ENCODE peak calls at places on chromosomes 2 and 18, in seven cellular contexts. B, W, G, M, E, Z and C are unnamed samples. For H3K9me3, the result is how much of the 10 kb centered on the place peaks cover.

GRCh38 chr18:44852818-44853217 is 172.1 kb downstream of the SETBP1 start:
- DNase-seq in G (no peak), Z (peak), B (peak), W (no peak), E (no peak), M (no peak), C (no peak)

GRCh38 chr2:237280235-237280634 is 133.7 kb downstream of the COL6A3 start:
- DNase-seq in Z (no peak), E (peak), W (no peak), M (no peak), G (no peak), B (no peak), C (no peak)

GRCh38 chr2:15655123-15655887 is 63.6 kb downstream of the DDX1 start:
- DNase-seq in G (no peak), B (no peak), Z (no peak), E (no peak), M (no peak), W (no peak), C (no peak)

GRCh38 chr2:190126758-190127157 is 64.2 kb upstream of the MSTN start:
- DNase-seq in W (no peak), E (peak), B (no peak), Z (no peak), G (no peak), M (no peak), C (no peak)

GRCh38 chr2:135245055-135245454 is 193.0 kb downstream of the RAB3GAP1 start:
- DNase-seq in W (no peak), G (no peak), B (no peak), E (peak), M (no peak), Z (no peak), C (no peak)

GRCh38 chr2:166372046-166372445 is 3.7 kb downstream of the SCN9A start:
- DNase-seq in G (no peak), M (no peak), W (no peak), E (no peak), Z (no peak), B (no peak), C (no peak)

GRCh38 chr2:101754613-101755012 is 57.1 kb downstream of the MAP4K4 start:
- DNase-seq in Z (no peak), M (no peak), B (no peak), E (peak), W (no peak), G (no peak), C (no peak)

GRCh38 chr18:60599267-60599666 is 226.7 kb upstream of the MC4R start:
- DNase-seq in W (no peak), M (no peak), E (no peak), G (no peak), Z (no peak), B (no peak), C (no peak)

GRCh38 chr2:128605421-128605820 is 286.8 kb upstream of the HS6ST1 start:
- DNase-seq in E (no peak), B (no peak), G (no peak), W (peak), Z (peak), M (no peak), C (no peak)

GRCh38 chr2:191319181-191319580 is 74.0 kb downstream of the MYO1B start:
- DNase-seq in M (no peak), Z (no peak), W (no peak), E (no peak), G (no peak), B (no peak), C (no peak)

GRCh38 chr2:70472256-70472905 is 81.2 kb downstream of the TGFA start:
- DNase-seq in B (no peak), W (no peak), M (no peak), Z (no peak), G (no peak), E (peak), C (no peak)

GRCh38 chr2:236934166-236934565 is 151.5 kb upstream of the COPS8 start:
- DNase-seq in E (no peak), W (no peak), Z (no peak), G (no peak), B (no peak), M (no peak), C (no peak)

GRCh38 chr2:8346706-8347430 is 335.0 kb upstream of the ID2 start:
- DNase-seq in B (no peak), M (no peak), E (no peak), W (no peak), G (no peak), Z (no peak), C (no peak)

GRCh38 chr2:104465978-104466377 is 387.9 kb upstream of the POU3F3 start:
- DNase-seq in B (no peak), Z (no peak), W (no peak), M (no peak), E (no peak), G (no peak), C (no peak)

GRCh38 chr2:53907582-53907981 is 47.8 kb upstream of the GPR75 start:
- DNase-seq in G (no peak), W (no peak), Z (no peak), E (no peak), B (no peak), M (no peak), C (no peak)

GRCh38 chr2:203583696-203584095 is 48.6 kb upstream of the RAPH1 start:
- DNase-seq in G (no peak), W (no peak), M (no peak), E (peak), B (no peak), Z (no peak), C (no peak)

GRCh38 chr2:169294001-169294675 is 68.2 kb downstream of the LRP2 start:
- DNase-seq in Z (no peak), W (no peak), G (no peak), M (no peak), E (no peak), B (no peak), C (no peak)

GRCh38 chr18:55588001-55588875 is at the start of gene TCF4:
- DNase-seq in M (peak), Z (peak), E (peak), B (peak), W (peak), G (peak), C (no peak)

GRCh38 chr18:44761812-44762211 is 81.1 kb downstream of the SETBP1 start:
- DNase-seq in W (no peak), M (peak), Z (peak), E (no peak), G (no peak), B (no peak), C (no peak)

GRCh38 chr2:169363570-169364150 is 1.3 kb upstream of the LRP2 start:
- DNase-seq in B (peak), M (no peak), Z (peak), E (peak), W (peak), G (peak), C (peak)

GRCh38 chr18:40875101-40875500 is 1079.9 kb upstream of the PIK3C3 start:
- DNase-seq in G (no peak), Z (no peak), B (no peak), M (no peak), E (no peak), W (no peak), C (no peak)

GRCh38 chr18:51879329-51879728 is 460.7 kb upstream of the DCC start:
- DNase-seq in B (no peak), Z (no peak), M (no peak), G (no peak), W (no peak), E (no peak), C (no peak)

GRCh38 chr18:51884039-51884438 is 456.0 kb upstream of the DCC start:
- DNase-seq in G (no peak), B (no peak), Z (no peak), E (no peak), M (no peak), W (no peak), C (no peak)

GRCh38 chr18:51878724-51879123 is 461.3 kb upstream of the DCC start:
- DNase-seq in G (no peak), M (no peak), B (no peak), E (no peak), W (no peak), Z (no peak), C (no peak)

GRCh38 chr18:51881394-51881793 is 458.6 kb upstream of the DCC start:
- DNase-seq in G (no peak), B (no peak), W (no peak), M (no peak), Z (no peak), E (no peak), C (no peak)
- H3K9me3 ChIP-seq in G (under half), B (under half), W (under half), M (under half), Z (under half), E (under half), C (under half)

GRCh38 chr18:63626431-63626830 is 17.6 kb downstream of the SERPINB4 start:
- DNase-seq in W (no peak), M (no peak), Z (no peak), B (no peak), E (no peak), G (no peak), C (no peak)
- H3K9me3 ChIP-seq in W (under half), M (under half), Z (under half), B (under half), E (under half), G (under half), C (under half)

DNA sequence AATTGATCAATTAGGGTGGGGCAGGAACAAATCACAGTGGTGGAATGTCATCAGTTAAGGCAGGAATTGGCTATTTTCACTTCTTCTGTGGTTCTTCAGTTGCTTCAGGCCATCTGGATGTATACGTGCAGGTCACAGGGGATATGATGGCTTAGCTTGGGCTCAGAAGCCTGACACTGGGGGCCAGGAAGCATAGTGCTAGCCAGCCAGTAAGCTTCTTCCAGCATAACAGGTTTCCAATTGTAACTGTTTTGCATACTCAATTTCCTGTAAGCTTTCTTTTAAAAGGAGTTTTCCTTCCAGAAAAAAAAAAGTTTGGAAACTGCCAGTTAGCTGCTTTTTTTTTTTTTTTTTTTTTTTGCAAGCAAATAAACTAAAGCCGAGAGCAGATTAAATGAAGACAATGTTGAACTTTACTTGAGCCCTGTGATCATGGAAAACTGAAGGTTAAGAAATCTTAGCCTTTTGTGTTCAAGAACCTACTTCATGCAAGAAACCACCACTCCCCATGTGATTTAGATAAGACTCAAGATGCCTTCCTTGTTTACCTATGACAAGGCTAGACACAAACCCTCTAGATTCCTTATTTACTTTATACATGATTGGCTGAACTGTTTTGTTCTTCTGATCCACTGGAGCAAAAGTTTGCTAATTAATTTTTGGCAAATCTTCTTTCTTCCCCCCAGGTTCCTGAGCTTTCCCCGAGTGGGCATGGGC is 126.9 kb upstream of the LINC00305 start:
- DNase-seq in W (no peak), Z (no peak), G (no peak), B (no peak), E (no peak), M (no peak), C (no peak)
- H3K9me3 ChIP-seq in W (under half), Z (under half), G (under half), B (under half), E (under half), M (under half), C (under half)

GRCh38 chr2:230788554-230789175 is 76.0 kb downstream of the CAB39 start:
- DNase-seq in Z (no peak), E (no peak), W (no peak), M (no peak), G (no peak), B (no peak), C (no peak)

GRCh38 chr2:230785346-230785745 is 72.7 kb downstream of the CAB39 start:
- DNase-seq in E (no peak), M (no peak), Z (no peak), B (no peak), W (no peak), G (no peak), C (no peak)

GRCh38 chr2:230790981-230791380 is 73.8 kb upstream of the ITM2C start:
- DNase-seq in M (no peak), E (peak), G (no peak), Z (peak), B (no peak), W (no peak), C (no peak)

GRCh38 chr2:230784840-230785239 is 72.2 kb downstream of the CAB39 start:
- DNase-seq in W (no peak), G (no peak), B (no peak), E (peak), Z (no peak), M (no peak), C (no peak)

GRCh38 chr2:230787101-230787500 is 74.5 kb downstream of the CAB39 start:
- DNase-seq in W (no peak), E (no peak), G (no peak), Z (no peak), M (no peak), B (no peak), C (no peak)
- H3K9me3 ChIP-seq in W (under half), E (under half), G (half or more), Z (under half), M (under half), B (under half), C (under half)

GRCh38 chr18:73318732-73319479 is 451.1 kb upstream of the NETO1 start:
- DNase-seq in W (no peak), E (no peak), G (no peak), B (no peak), M (no peak), Z (no peak), C (no peak)

GRCh38 chr18:73316513-73316912 is 448.7 kb upstream of the NETO1 start:
- DNase-seq in M (no peak), W (no peak), Z (no peak), E (no peak), G (no peak), B (no peak), C (no peak)

GRCh38 chr18:73315381-73315780 is 447.6 kb upstream of the NETO1 start:
- DNase-seq in B (no peak), W (no peak), E (no peak), Z (no peak), M (no peak), G (no peak), C (no peak)
- H3K9me3 ChIP-seq in B (under half), W (under half), E (under half), Z (under half), M (under half), G (under half), C (under half)

DNA sequence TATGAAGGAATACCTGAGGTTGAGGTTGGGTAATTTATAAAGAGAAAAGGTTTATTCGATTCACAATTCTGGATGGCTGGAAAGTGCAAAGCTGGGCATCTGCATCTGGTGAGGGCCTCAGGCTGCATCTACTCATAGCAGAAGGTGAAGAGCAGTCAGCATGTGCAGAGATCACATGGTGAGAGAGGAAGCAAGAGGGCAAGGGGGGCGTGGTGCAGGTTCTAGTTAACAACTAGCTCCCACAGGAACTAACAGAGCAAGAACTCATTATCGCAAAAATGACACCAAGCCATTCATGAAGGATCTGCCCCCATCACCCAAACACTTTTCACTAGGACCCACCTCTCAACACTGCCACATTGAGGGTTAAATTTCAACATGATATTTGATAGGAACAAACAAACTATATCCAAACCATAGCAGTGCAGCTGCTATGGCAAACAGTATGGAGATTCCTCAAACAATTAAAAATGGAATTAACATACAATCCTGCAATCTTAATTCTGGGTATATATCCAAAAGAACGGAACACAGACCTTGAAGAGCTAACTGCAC is 72.8 kb upstream of the LDLRAD4 start:
- DNase-seq in B (no peak), W (no peak), G (no peak), Z (no peak), M (no peak), E (no peak), C (no peak)
- H3K9me3 ChIP-seq in B (under half), W (under half), G (under half), Z (under half), M (under half), E (under half), C (under half)